ENCODE peak calls at places on chromosomes 11 and 22, in six cellular contexts. One of them, this sample, is unnamed.
A peak's percentile ranks its signal among the peaks of the same experiment; 100 is the strongest.

GRCh38 chr11:102295045-102295444 is 22.2 kb upstream of the BIRC3 start:
- ATAC-seq in pancreas: no peak
- ATAC-seq in T-helper 17 cell: no peak
- ATAC-seq in lower lobe of right lung: no peak
- ATAC-seq in effector memory CD8-positive, alpha-beta T cell: no peak
- ATAC-seq in thoracic aorta: no peak
- ATAC-seq in this sample: peak; percentile 31

GRCh38 chr11:3737386-3737933 is 59.9 kb downstream of the NUP98 start:
- ATAC-seq in pancreas: no peak
- ATAC-seq in T-helper 17 cell: no peak
- ATAC-seq in lower lobe of right lung: no peak
- ATAC-seq in effector memory CD8-positive, alpha-beta T cell: no peak
- ATAC-seq in thoracic aorta: no peak
- ATAC-seq in this sample: no peak

GRCh38 chr22:37911273-37911672 is 5.2 kb downstream of the MICALL1 start:
- ATAC-seq in pancreas: no peak
- ATAC-seq in T-helper 17 cell: no peak
- ATAC-seq in lower lobe of right lung: no peak
- ATAC-seq in effector memory CD8-positive, alpha-beta T cell: no peak
- ATAC-seq in thoracic aorta: no peak
- ATAC-seq in this sample: no peak

GRCh38 chr22:17087176-17088131 is 2.7 kb downstream of the IL17RA start:
- ATAC-seq in pancreas: no peak
- ATAC-seq in T-helper 17 cell: peak; percentile 39
- ATAC-seq in lower lobe of right lung: no peak
- ATAC-seq in effector memory CD8-positive, alpha-beta T cell: peak; percentile 36
- ATAC-seq in thoracic aorta: no peak
- ATAC-seq in this sample: no peak

GRCh38 chr11:125685228-125685627 is 4.6 kb upstream of the ACRV1 start:
- ATAC-seq in pancreas: no peak
- ATAC-seq in T-helper 17 cell: no peak
- ATAC-seq in lower lobe of right lung: no peak
- ATAC-seq in effector memory CD8-positive, alpha-beta T cell: no peak
- ATAC-seq in thoracic aorta: no peak
- ATAC-seq in this sample: no peak

GRCh38 chr22:48894064-48894671 is 933.5 kb downstream of the BRD1 start:
- ATAC-seq in pancreas: no peak
- ATAC-seq in T-helper 17 cell: no peak
- ATAC-seq in lower lobe of right lung: no peak
- ATAC-seq in effector memory CD8-positive, alpha-beta T cell: no peak
- ATAC-seq in thoracic aorta: no peak
- ATAC-seq in this sample: no peak

GRCh38 chr22:35860837-35861236 is 143.2 kb downstream of the APOL5 start:
- ATAC-seq in pancreas: no peak
- ATAC-seq in T-helper 17 cell: no peak
- ATAC-seq in lower lobe of right lung: no peak
- ATAC-seq in effector memory CD8-positive, alpha-beta T cell: no peak
- ATAC-seq in thoracic aorta: no peak
- ATAC-seq in this sample: no peak

GRCh38 chr11:117020873-117021564 is 77.2 kb downstream of the SIK3 start:
- ATAC-seq in pancreas: peak; percentile 78
- ATAC-seq in T-helper 17 cell: no peak
- ATAC-seq in lower lobe of right lung: no peak
- ATAC-seq in effector memory CD8-positive, alpha-beta T cell: no peak
- ATAC-seq in thoracic aorta: no peak
- ATAC-seq in this sample: peak; percentile 80

GRCh38 chr11:103883291-103883690 is 153.1 kb upstream of the DDI1 start:
- ATAC-seq in pancreas: no peak
- ATAC-seq in T-helper 17 cell: no peak
- ATAC-seq in lower lobe of right lung: no peak
- ATAC-seq in effector memory CD8-positive, alpha-beta T cell: no peak
- ATAC-seq in thoracic aorta: no peak
- ATAC-seq in this sample: no peak

GRCh38 chr11:17439316-17439782 is 37.3 kb downstream of the ABCC8 start:
- ATAC-seq in pancreas: peak; percentile 85
- ATAC-seq in T-helper 17 cell: no peak
- ATAC-seq in lower lobe of right lung: peak; percentile 85
- ATAC-seq in effector memory CD8-positive, alpha-beta T cell: no peak
- ATAC-seq in thoracic aorta: no peak
- ATAC-seq in this sample: no peak

GRCh38 chr11:10294289-10294953 is 402 bp upstream of the SBF2 start:
- ATAC-seq in pancreas: peak; percentile 42
- ATAC-seq in T-helper 17 cell: no peak
- ATAC-seq in lower lobe of right lung: peak; percentile 12
- ATAC-seq in effector memory CD8-positive, alpha-beta T cell: no peak
- ATAC-seq in thoracic aorta: no peak
- ATAC-seq in this sample: no peak

GRCh38 chr22:35575116-35575748 is 34.6 kb downstream of the RASD2 start:
- ATAC-seq in pancreas: no peak
- ATAC-seq in T-helper 17 cell: no peak
- ATAC-seq in lower lobe of right lung: no peak
- ATAC-seq in effector memory CD8-positive, alpha-beta T cell: no peak
- ATAC-seq in thoracic aorta: no peak
- ATAC-seq in this sample: peak; percentile 53

GRCh38 chr11:83056204-83056603 is 15.5 kb downstream of the RAB30 start:
- ATAC-seq in pancreas: no peak
- ATAC-seq in T-helper 17 cell: no peak
- ATAC-seq in lower lobe of right lung: no peak
- ATAC-seq in effector memory CD8-positive, alpha-beta T cell: no peak
- ATAC-seq in thoracic aorta: no peak
- ATAC-seq in this sample: no peak

GRCh38 chr11:122691751-122692150 is 36.2 kb downstream of the UBASH3B start:
- ATAC-seq in pancreas: no peak
- ATAC-seq in T-helper 17 cell: no peak
- ATAC-seq in lower lobe of right lung: no peak
- ATAC-seq in effector memory CD8-positive, alpha-beta T cell: no peak
- ATAC-seq in thoracic aorta: no peak
- ATAC-seq in this sample: no peak

GRCh38 chr11:16382638-16383380 is 26.5 kb upstream of the SOX6 start:
- ATAC-seq in pancreas: no peak
- ATAC-seq in T-helper 17 cell: no peak
- ATAC-seq in lower lobe of right lung: no peak
- ATAC-seq in effector memory CD8-positive, alpha-beta T cell: no peak
- ATAC-seq in thoracic aorta: no peak
- ATAC-seq in this sample: no peak

GRCh38 chr11:127627629-127628462 is 627.3 kb upstream of the KIRREL3 start:
- ATAC-seq in pancreas: peak; percentile 95
- ATAC-seq in T-helper 17 cell: no peak
- ATAC-seq in lower lobe of right lung: no peak
- ATAC-seq in effector memory CD8-positive, alpha-beta T cell: no peak
- ATAC-seq in thoracic aorta: no peak
- ATAC-seq in this sample: no peak

GRCh38 chr11:117979481-117980211 is 6.5 kb upstream of the IL10RA start:
- ATAC-seq in pancreas: peak; percentile 80
- ATAC-seq in T-helper 17 cell: peak; percentile 77
- ATAC-seq in lower lobe of right lung: peak; percentile 87
- ATAC-seq in effector memory CD8-positive, alpha-beta T cell: peak; percentile 67
- ATAC-seq in thoracic aorta: no peak
- ATAC-seq in this sample: peak; percentile 91

GRCh38 chr11:2645779-2646118 is 54.0 kb downstream of the KCNQ1OT1 start:
- ATAC-seq in pancreas: no peak
- ATAC-seq in T-helper 17 cell: no peak
- ATAC-seq in lower lobe of right lung: no peak
- ATAC-seq in effector memory CD8-positive, alpha-beta T cell: no peak
- ATAC-seq in thoracic aorta: no peak
- ATAC-seq in this sample: no peak

GRCh38 chr11:47533690-47534135 is 19.2 kb downstream of the CELF1 start:
- ATAC-seq in pancreas: no peak
- ATAC-seq in T-helper 17 cell: no peak
- ATAC-seq in lower lobe of right lung: peak; percentile 50
- ATAC-seq in effector memory CD8-positive, alpha-beta T cell: no peak
- ATAC-seq in thoracic aorta: no peak
- ATAC-seq in this sample: no peak

GRCh38 chr11:729492-730074 is 17.7 kb upstream of the TALDO1 start:
- ATAC-seq in pancreas: no peak
- ATAC-seq in T-helper 17 cell: no peak
- ATAC-seq in lower lobe of right lung: no peak
- ATAC-seq in effector memory CD8-positive, alpha-beta T cell: no peak
- ATAC-seq in thoracic aorta: no peak
- ATAC-seq in this sample: no peak

GRCh38 chr11:44532809-44533208 is 32.7 kb upstream of the CD82 start:
- ATAC-seq in pancreas: no peak
- ATAC-seq in T-helper 17 cell: no peak
- ATAC-seq in lower lobe of right lung: no peak
- ATAC-seq in effector memory CD8-positive, alpha-beta T cell: no peak
- ATAC-seq in thoracic aorta: no peak
- ATAC-seq in this sample: peak; percentile 65

GRCh38 chr22:45336971-45337431 is 27.3 kb downstream of the FAM118A start:
- ATAC-seq in pancreas: peak; percentile 79
- ATAC-seq in T-helper 17 cell: no peak
- ATAC-seq in lower lobe of right lung: peak; percentile 58
- ATAC-seq in effector memory CD8-positive, alpha-beta T cell: no peak
- ATAC-seq in thoracic aorta: peak; percentile 60
- ATAC-seq in this sample: no peak

GRCh38 chr11:129333873-129334272 is 41.8 kb upstream of the BARX2 start:
- ATAC-seq in pancreas: no peak
- ATAC-seq in T-helper 17 cell: no peak
- ATAC-seq in lower lobe of right lung: no peak
- ATAC-seq in effector memory CD8-positive, alpha-beta T cell: no peak
- ATAC-seq in thoracic aorta: no peak
- ATAC-seq in this sample: no peak

GRCh38 chr11:134677338-134677948 is 265.4 kb upstream of the B3GAT1 start:
- ATAC-seq in pancreas: no peak
- ATAC-seq in T-helper 17 cell: no peak
- ATAC-seq in lower lobe of right lung: no peak
- ATAC-seq in effector memory CD8-positive, alpha-beta T cell: no peak
- ATAC-seq in thoracic aorta: no peak
- ATAC-seq in this sample: no peak

GRCh38 chr11:86395061-86395551 is 20.4 kb downstream of the CCDC81 start:
- ATAC-seq in pancreas: peak; percentile 54
- ATAC-seq in T-helper 17 cell: no peak
- ATAC-seq in lower lobe of right lung: no peak
- ATAC-seq in effector memory CD8-positive, alpha-beta T cell: no peak
- ATAC-seq in thoracic aorta: no peak
- ATAC-seq in this sample: no peak

GRCh38 chr11:43573873-43574272 is 106.7 kb upstream of the HSD17B12 start:
- ATAC-seq in pancreas: no peak
- ATAC-seq in T-helper 17 cell: no peak
- ATAC-seq in lower lobe of right lung: no peak
- ATAC-seq in effector memory CD8-positive, alpha-beta T cell: no peak
- ATAC-seq in thoracic aorta: no peak
- ATAC-seq in this sample: no peak

GRCh38 chr11:35304393-35304790 is 115.0 kb downstream of the SLC1A2 start:
- ATAC-seq in pancreas: peak; percentile 64
- ATAC-seq in T-helper 17 cell: peak; percentile 62
- ATAC-seq in lower lobe of right lung: peak; percentile 61
- ATAC-seq in effector memory CD8-positive, alpha-beta T cell: peak; percentile 38
- ATAC-seq in thoracic aorta: no peak
- ATAC-seq in this sample: no peak

This sample was measured in stimulated activated memory B cell treated with anti-CD40 and anti-IgM and Interleukin-4, amounts not matched to agents 10 μg/mL and 1 μg/mL and 100 μg/mL, for 72 hours.